ENCODE peak calls at places on chromosomes 3 and 15, in five cellular contexts. O is esophagus squamous epithelium, V is SJSA1, N is sigmoid colon, Q is MM.1S. Y is an unnamed sample. For H3K4me1, the result is how much of the 10 kb centered on the place peaks cover.

GRCh38 chr3:126888186-126888760 is 94.6 kb upstream of the PLXNA1 start:
- DNase-seq in O (no peak), Q (no peak), V (no peak), N (no peak), Y (no peak)

GRCh38 chr3:63914312-63914711 is 2.1 kb upstream of the SCAANT1 start:
- DNase-seq in N (peak), V (no peak), Q (no peak), O (no peak), Y (no peak)

GRCh38 chr3:69231929-69232437 is 109.6 kb upstream of the LMOD3 start:
- DNase-seq in Q (no peak), V (no peak), N (no peak), O (no peak), Y (no peak)

GRCh38 chr15:68278345-68279217 is 1.0 kb downstream of the FEM1B start:
- DNase-seq in V (peak), O (no peak), Q (peak), N (no peak), Y (no peak)

GRCh38 chr3:98968347-98968746 is 66.9 kb upstream of the DCBLD2 start:
- DNase-seq in V (no peak), N (no peak), O (no peak), Q (no peak), Y (no peak)

GRCh38 chr15:88375234-88375926 is 91.8 kb downstream of the MRPL46 start:
- DNase-seq in Q (no peak), V (peak), N (no peak), O (no peak), Y (no peak)

GRCh38 chr3:128170866-128171516 is 17.7 kb downstream of the EEFSEC start:
- DNase-seq in N (peak), Q (no peak), O (no peak), V (peak), Y (no peak)

GRCh38 chr15:72173864-72174550 is 23.6 kb downstream of the GRAMD2A start:
- DNase-seq in N (no peak), O (no peak), Q (no peak), V (no peak), Y (no peak)

GRCh38 chr15:101129851-101130250 is 122.0 kb downstream of the CHSY1 start:
- DNase-seq in O (no peak), N (no peak), Q (no peak), V (no peak), Y (no peak)

GRCh38 chr15:70880781-70881180 is 11.5 kb downstream of the THAP10 start:
- DNase-seq in V (no peak), O (no peak), N (no peak), Q (no peak), Y (no peak)

GRCh38 chr3:109224333-109224732 is 87.8 kb downstream of the C3orf85 start:
- DNase-seq in N (no peak), V (no peak), O (no peak), Q (peak), Y (no peak)

GRCh38 chr3:64214002-64214696 is 11.1 kb downstream of the PRICKLE2 start:
- DNase-seq in O (no peak), V (peak), Q (no peak), N (peak), Y (no peak)

GRCh38 chr3:185645596-185646381 is 59.7 kb downstream of the SENP2 start:
- DNase-seq in V (no peak), O (no peak), N (peak), Q (no peak), Y (no peak)
- H3K4me3 ChIP-seq in V (no peak), O (no peak), N (no peak), Q (no peak), Y (no peak)

GRCh38 chr3:187130346-187131066 is 8.8 kb downstream of the RPL39L start:
- DNase-seq in N (no peak), Q (peak), V (no peak), O (no peak), Y (no peak)
- H3K27ac ChIP-seq in N (no peak), Q (peak), V (no peak), O (peak), Y (peak)

DNA sequence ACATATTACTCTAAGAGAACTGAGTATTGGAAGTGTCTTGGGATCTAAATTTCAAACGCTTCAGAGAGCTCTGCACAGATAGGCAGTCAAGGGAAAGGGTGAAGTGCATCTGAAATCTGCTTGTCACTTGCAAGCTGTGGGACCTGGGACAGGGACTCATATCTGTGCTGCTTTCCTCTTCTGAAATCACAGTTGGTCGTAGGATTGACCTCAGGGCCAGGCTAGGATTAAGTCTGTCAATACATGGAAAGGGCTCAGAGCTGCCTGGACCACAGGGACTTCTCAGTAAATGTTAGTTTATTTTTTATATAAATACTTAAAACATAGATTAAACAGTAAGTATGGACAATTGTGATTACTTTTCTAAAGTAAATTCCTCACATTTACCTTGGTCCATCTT is 74.7 kb upstream of the CMTM7 start:
- DNase-seq in N (no peak), V (no peak), O (no peak), Q (no peak), Y (no peak)
- H3K4me1 ChIP-seq in N (under half), V (under half), O (under half), Q (under half), Y (under half)

GRCh38 chr3:42605550-42606173 is 5.2 kb downstream of the NKTR start:
- DNase-seq in Q (no peak), O (no peak), N (no peak), V (no peak), Y (no peak)

GRCh38 chr3:42610978-42611377 is 10.5 kb downstream of the NKTR start:
- DNase-seq in Q (no peak), V (no peak), N (no peak), O (no peak), Y (no peak)

GRCh38 chr3:42612928-42613327 is 12.4 kb downstream of the NKTR start:
- DNase-seq in N (no peak), Q (no peak), O (no peak), V (no peak), Y (no peak)

GRCh38 chr3:42612147-42612680 is 11.7 kb downstream of the NKTR start:
- DNase-seq in N (no peak), Q (no peak), O (no peak), V (no peak), Y (no peak)

GRCh38 chr3:42608586-42608985 is 8.1 kb downstream of the NKTR start:
- DNase-seq in V (no peak), Q (no peak), N (peak), O (no peak), Y (no peak)
- H3K4me3 ChIP-seq in V (no peak), Q (no peak), N (no peak), O (no peak), Y (no peak)

DNA sequence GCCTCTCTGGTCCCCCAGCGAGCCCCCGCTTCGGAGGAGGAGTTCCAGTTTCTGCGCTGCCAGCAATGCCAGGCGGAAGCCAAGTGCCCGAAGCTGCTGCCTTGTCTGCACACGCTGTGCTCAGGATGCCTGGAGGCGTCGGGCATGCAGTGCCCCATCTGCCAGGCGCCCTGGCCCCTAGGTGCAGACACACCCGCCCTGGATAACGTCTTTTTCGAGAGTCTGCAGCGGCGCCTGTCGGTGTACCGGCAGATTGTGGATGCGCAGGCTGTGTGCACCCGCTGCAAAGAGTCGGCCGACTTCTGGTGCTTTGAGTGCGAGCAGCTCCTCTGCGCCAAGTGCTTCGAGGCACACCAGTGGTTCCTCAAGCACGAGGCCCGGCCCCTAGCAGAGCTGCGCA is 3.5 kb downstream of the PML start:
- DNase-seq in N (peak), Q (no peak), V (no peak), O (no peak), Y (no peak)
- H3K27ac ChIP-seq in N (peak), Q (no peak), V (no peak), O (peak), Y (no peak)

GRCh38 chr3:14431928-14432834 is 29.8 kb downstream of the SLC6A6 start:
- DNase-seq in N (peak), V (peak), Q (peak), O (peak), Y (peak)
- H3K4me1 ChIP-seq in N (under half), V (half or more), Q (half or more), O (half or more), Y (half or more)

Y was measured in effector memory CD4-positive, alpha-beta T cell.